ENCODE peak calls at places on chromosomes 5 and 9, in ten cellular contexts. C is cardiac muscle cell, R is sigmoid colon, S is left lung, H is A549, L is tibial artery, I is breast epithelium, B is Caco-2, W is endodermal cell, Q is PC-9. U is an unnamed sample.

GRCh38 chr5:4295663-4296339 is 700.2 kb downstream of the IRX1 start:
- DNase-seq in L (no peak), C (no peak), I (no peak), Q (no peak), H (no peak), W (peak; percentile 81), R (no peak), B (peak; percentile 3), S (no peak), U (no peak)

GRCh38 chr9:129889936-129890717 is 54.9 kb downstream of the USP20 start:
- DNase-seq in S (peak; percentile 85), B (no peak), R (no peak), W (peak; percentile 87), Q (no peak), L (no peak), I (no peak), H (no peak), C (no peak), U (no peak)

GRCh38 chr9:38423939-38424843 is at the start of gene IGFBPL1:
- DNase-seq in B (peak; percentile 21), I (no peak), R (no peak), C (peak; percentile 21), S (no peak), H (peak; percentile 79), L (no peak), Q (no peak), W (peak; percentile 83), U (no peak)

GRCh38 chr5:174229640-174230350 is 184.3 kb downstream of the NSG2 start:
- DNase-seq in B (no peak), W (no peak), H (no peak), L (no peak), R (no peak), S (no peak), I (no peak), C (peak; percentile 31), Q (no peak), U (peak; percentile 11)

GRCh38 chr5:179316111-179316551 is 29.1 kb downstream of the ADAMTS2 start:
- DNase-seq in C (no peak), W (no peak), R (peak; percentile 55), L (no peak), H (no peak), I (no peak), S (peak; percentile 53), B (no peak), Q (no peak), U (no peak)

GRCh38 chr5:159415301-159415937 is 85.1 kb upstream of the IL12B start:
- DNase-seq in W (peak; percentile 48), Q (no peak), L (no peak), C (peak; percentile 46), B (no peak), S (no peak), R (no peak), H (no peak), I (no peak), U (no peak)

GRCh38 chr5:143551765-143552164 is 148.3 kb upstream of the NR3C1 start:
- DNase-seq in B (no peak), L (no peak), W (no peak), C (no peak), R (no peak), Q (no peak), S (no peak), I (no peak), H (no peak), U (no peak)

GRCh38 chr5:20538341-20538740 is 550.3 kb upstream of the CDH18 start:
- DNase-seq in I (no peak), R (no peak), Q (no peak), S (no peak), B (no peak), H (no peak), L (no peak), W (no peak), C (no peak), U (no peak)

GRCh38 chr5:159017787-159018186 is 81.9 kb downstream of the EBF1 start:
- DNase-seq in H (peak; percentile 24), B (no peak), W (peak; percentile 71), I (no peak), R (peak; percentile 79), L (peak; percentile 43), S (peak; percentile 72), Q (no peak), C (peak; percentile 92), U (peak; percentile 28)

GRCh38 chr5:179300834-179301233 is 44.4 kb downstream of the ADAMTS2 start:
- DNase-seq in L (no peak), H (no peak), C (peak; percentile 40), I (no peak), S (peak; percentile 68), B (no peak), W (no peak), R (peak; percentile 78), Q (no peak), U (no peak)

GRCh38 chr9:78443946-78444345 is 147.0 kb downstream of the PSAT1 start:
- DNase-seq in B (no peak), R (no peak), W (no peak), S (no peak), I (no peak), H (no peak), L (no peak), C (no peak), Q (no peak), U (no peak)

GRCh38 chr9:136362450-136362784 is 1.1 kb downstream of the DNLZ start:
- DNase-seq in I (no peak), Q (no peak), C (no peak), H (no peak), L (no peak), R (no peak), S (no peak), B (no peak), W (no peak), U (no peak)

GRCh38 chr9:136364942-136365774 is 1.6 kb upstream of the DNLZ start:
- DNase-seq in R (no peak), I (no peak), L (no peak), W (no peak), S (no peak), H (no peak), Q (no peak), C (no peak), B (no peak), U (no peak)

GRCh38 chr9:136363106-136363605 is 388 bp downstream of the DNLZ start:
- DNase-seq in R (peak; percentile 99), B (peak; percentile 96), H (peak; percentile 82), C (peak; percentile 97), L (peak; percentile 94), I (peak; percentile 99), W (peak; percentile 100), Q (peak; percentile 68), S (peak; percentile 99), U (peak; percentile 66)

GRCh38 chr9:136364369-136364748 is 815 bp upstream of the DNLZ start:
- DNase-seq in S (no peak), W (no peak), L (no peak), R (no peak), Q (no peak), C (no peak), I (no peak), B (no peak), H (no peak), U (no peak)

DNA sequence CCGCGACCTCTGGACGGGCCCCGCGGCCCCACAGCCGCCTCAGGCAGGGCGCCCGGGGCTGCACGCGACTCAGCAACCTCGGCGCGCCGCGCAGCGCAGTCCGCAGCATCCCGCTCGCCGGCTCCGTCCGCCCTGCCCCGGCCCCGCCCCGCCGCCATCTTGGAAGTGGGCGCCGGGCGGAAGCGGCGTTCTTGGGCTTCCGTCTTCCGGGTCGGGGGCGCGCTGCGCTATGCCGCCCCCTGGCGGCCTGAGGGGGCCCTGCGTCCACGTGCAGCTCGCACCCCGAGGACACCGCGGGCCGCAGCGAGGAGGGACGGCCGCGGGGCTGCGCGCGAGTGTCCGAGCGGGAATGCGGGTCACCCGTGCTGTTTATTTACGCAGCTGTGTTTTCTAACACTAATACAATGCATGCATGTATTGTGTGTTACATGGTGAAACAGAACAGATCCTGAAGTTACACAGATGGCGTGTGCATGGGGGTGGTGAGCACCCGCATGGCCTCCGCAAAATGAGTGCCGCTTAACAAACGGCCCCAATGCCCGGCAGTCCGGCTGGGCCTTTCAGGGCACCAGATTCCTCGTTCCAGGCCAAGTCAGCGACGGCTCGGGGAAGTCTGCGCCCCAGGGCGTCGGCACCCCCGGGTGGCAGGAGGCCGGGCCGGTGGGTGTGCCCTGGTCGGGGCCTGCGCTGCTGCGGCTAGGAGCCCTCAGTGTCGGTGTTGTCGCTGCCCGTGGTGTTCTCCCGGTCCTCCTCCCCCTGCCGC is at the start of gene DNLZ:
- DNase-seq in H (peak; percentile 87), S (peak; percentile 96), C (peak; percentile 91), B (peak; percentile 92), I (peak; percentile 81), R (peak; percentile 93), W (peak; percentile 93), L (peak; percentile 74), Q (peak; percentile 52), U (peak; percentile 41)
- TF ChIP-seq CTCF in H (peak; percentile 97), S (peak; percentile 99), C (peak; percentile 82), B (peak; percentile 97), I (peak; percentile 87), R (peak; percentile 94), W (peak; percentile 99), L (peak; percentile 98), Q (peak; percentile 90), U (peak; percentile 99)

DNA sequence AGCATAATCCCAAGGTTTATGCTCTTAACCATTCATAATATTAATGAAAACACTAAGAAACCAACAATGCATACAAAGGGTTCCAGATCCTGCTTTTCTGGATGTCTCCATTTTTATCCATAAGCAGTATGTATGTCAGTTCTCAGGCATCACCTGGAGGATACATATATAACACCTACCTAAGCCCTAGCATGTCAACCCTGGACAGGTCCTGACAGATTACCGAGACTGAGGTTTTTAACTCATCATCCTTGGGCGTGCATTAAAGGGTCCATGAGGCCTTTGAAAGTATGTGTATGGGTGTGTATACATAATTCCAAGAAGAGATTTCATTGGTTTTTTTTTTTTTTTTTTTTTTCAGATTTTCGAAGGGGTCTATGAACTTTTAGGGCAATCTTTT is 70.6 kb downstream of the SH3TC2 start:
- DNase-seq in C (no peak), R (no peak), W (no peak), H (no peak), I (no peak), B (no peak), S (no peak), L (no peak), Q (no peak), U (peak; percentile 93)
- H3K4me1 ChIP-seq in C (no peaks in the 10 kb centered on the region), R (peaks cover 14% of the 10 kb centered on the region), W (peaks cover 4% of the 10 kb centered on the region), H (no peaks in the 10 kb centered on the region), I (no peaks in the 10 kb centered on the region), B (peaks cover 3% of the 10 kb centered on the region), S (no peaks in the 10 kb centered on the region), L (peaks cover 10% of the 10 kb centered on the region), Q (peaks cover 19% of the 10 kb centered on the region), U (peaks cover 38% of the 10 kb centered on the region)

GRCh38 chr9:17219261-17219660 is 84.4 kb downstream of the CNTLN start:
- DNase-seq in R (no peak), S (no peak), B (no peak), I (no peak), L (no peak), W (no peak), Q (no peak), H (peak; percentile 2), C (peak; percentile 23), U (no peak)
- TF ChIP-seq CTCF in R (no peak), S (peak; percentile 13), B (no peak), I (no peak), L (no peak), W (peak; percentile 43), Q (peak; percentile 34), H (peak; percentile 33), C (peak; percentile 49), U (peak; percentile 60)

DNA sequence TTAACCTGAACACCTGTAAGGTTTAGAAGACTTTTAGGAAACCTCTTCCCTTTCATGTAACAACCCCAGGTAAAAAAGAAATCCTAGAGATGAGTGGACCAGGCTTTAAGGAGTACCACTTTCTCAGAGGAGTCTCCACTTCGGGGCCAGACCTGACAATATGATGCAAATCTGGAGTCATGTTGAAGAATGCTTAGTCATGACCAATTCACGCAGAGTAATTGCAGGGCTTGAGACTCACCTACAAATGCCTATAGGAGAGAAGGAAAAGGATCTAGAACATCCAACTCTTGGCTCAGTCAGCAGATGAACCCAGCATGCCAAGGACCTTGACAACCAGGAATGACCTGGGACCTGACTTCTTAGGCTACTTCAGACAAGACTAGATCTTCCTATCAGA is 235.4 kb downstream of the DOCK8 start:
- DNase-seq in C (no peak), W (no peak), R (no peak), S (no peak), H (no peak), Q (no peak), B (no peak), L (no peak), I (no peak), U (no peak)
- H3K4me1 ChIP-seq in C (no peaks in the 10 kb centered on the region), W (no peaks in the 10 kb centered on the region), R (peaks cover 4% of the 10 kb centered on the region), S (peaks cover 2% of the 10 kb centered on the region), H (peaks cover 25% of the 10 kb centered on the region), Q (peaks cover 24% of the 10 kb centered on the region), B (peaks cover 19% of the 10 kb centered on the region), L (no peaks in the 10 kb centered on the region), I (no peaks in the 10 kb centered on the region), U (peaks cover 24% of the 10 kb centered on the region)